ENCODE peak calls at places on chromosomes 6 and 20, in ten cellular contexts. W is tibial artery, S is DND-41, F is stomach, E is ovary, Q is endodermal cell, B is neural progenitor cell, V is endothelial cell of umbilical vein, Z is upper lobe of right lung, N is heart left ventricle. U is an unnamed sample. For H3K4me1, the result is how much of the 10 kb centered on the place peaks cover.

GRCh38 chr6:13407709-13408695 is 79.4 kb downstream of the GFOD1 start:
- DNase-seq in W (no peak), S (no peak), F (peak), E (no peak), Q (no peak), B (no peak), V (no peak), Z (no peak), N (no peak), U (no peak)

GRCh38 chr6:38713812-38714211 is 1.3 kb upstream of the DNAH8 start:
- DNase-seq in W (no peak), S (peak), F (no peak), E (no peak), Q (no peak), B (no peak), V (peak), Z (no peak), N (no peak), U (no peak)

GRCh38 chr20:58895099-58895795 is 42.7 kb downstream of the GNAS start:
- DNase-seq in W (no peak), S (no peak), F (no peak), E (no peak), Q (no peak), B (no peak), V (no peak), Z (no peak), N (no peak), U (no peak)

GRCh38 chr6:28774292-28775051 is 149.3 kb downstream of the TRIM27 start:
- DNase-seq in W (no peak), S (no peak), F (no peak), E (no peak), Q (no peak), B (no peak), V (no peak), Z (no peak), N (no peak), U (no peak)

GRCh38 chr6:46819561-46819960 is 26.4 kb downstream of the MEP1A start:
- DNase-seq in W (no peak), S (no peak), F (no peak), E (no peak), Q (no peak), B (no peak), V (no peak), Z (no peak), N (no peak), U (no peak)

GRCh38 chr6:113457156-113457555 is 400.0 kb upstream of the MARCKS start:
- DNase-seq in W (no peak), S (no peak), F (no peak), E (no peak), Q (no peak), B (no peak), V (peak), Z (no peak), N (no peak), U (no peak)

GRCh38 chr20:41169184-41169690 is 31.9 kb downstream of the PLCG1 start:
- DNase-seq in W (peak), S (no peak), F (no peak), E (no peak), Q (no peak), B (no peak), V (no peak), Z (peak), N (no peak), U (no peak)

GRCh38 chr20:48600470-48600945 is 227.3 kb downstream of the PREX1 start:
- DNase-seq in W (peak), S (no peak), F (no peak), E (peak), Q (no peak), B (no peak), V (no peak), Z (peak), N (no peak), U (no peak)

GRCh38 chr20:57432480-57432873 is 41.3 kb downstream of the RBM38 start:
- DNase-seq in W (no peak), S (no peak), F (no peak), E (no peak), Q (no peak), B (no peak), V (no peak), Z (no peak), N (no peak), U (no peak)
- H3K4me1 ChIP-seq in W (under half), S (under half), F (under half), E (under half), Q (under half), B (under half), V (under half), Z (under half), N (under half), U (under half)

GRCh38 chr6:90401933-90402830 is 105.5 kb upstream of the BACH2 start:
- DNase-seq in W (no peak), S (no peak), F (no peak), E (no peak), Q (no peak), B (no peak), V (no peak), Z (no peak), N (no peak), U (no peak)

GRCh38 chr6:90406957-90407356 is 110.3 kb upstream of the BACH2 start:
- DNase-seq in W (no peak), S (no peak), F (no peak), E (no peak), Q (no peak), B (no peak), V (no peak), Z (no peak), N (no peak), U (no peak)

GRCh38 chr6:90402831-90403192 is 106.2 kb upstream of the BACH2 start:
- DNase-seq in W (no peak), S (no peak), F (no peak), E (no peak), Q (no peak), B (no peak), V (no peak), Z (no peak), N (no peak), U (no peak)

GRCh38 chr6:90406142-90406794 is 109.6 kb upstream of the BACH2 start:
- DNase-seq in W (no peak), S (no peak), F (no peak), E (no peak), Q (no peak), B (no peak), V (no peak), Z (no peak), N (no peak), U (no peak)

GRCh38 chr6:90403489-90404381 is 107.1 kb upstream of the BACH2 start:
- DNase-seq in W (no peak), S (no peak), F (no peak), E (peak), Q (peak), B (peak), V (no peak), Z (no peak), N (no peak), U (no peak)
- TF ChIP-seq CTCF in W (no peak), S (no peak), F (no peak), E (no peak), Q (no peak), B (no peak), V (no peak), Z (no peak), N (no peak), U (no peak)

GRCh38 chr6:44253307-44254101 is 3.8 kb downstream of the SLC35B2 start:
- DNase-seq in W (no peak), S (peak), F (peak), E (no peak), Q (peak), B (peak), V (peak), Z (no peak), N (no peak), U (no peak)

GRCh38 chr6:44255848-44256247 is 1.5 kb downstream of the SLC35B2 start:
- DNase-seq in W (no peak), S (no peak), F (no peak), E (no peak), Q (no peak), B (no peak), V (no peak), Z (no peak), N (no peak), U (no peak)

GRCh38 chr6:44256291-44257006 is 879 bp downstream of the SLC35B2 start:
- DNase-seq in W (no peak), S (no peak), F (peak), E (no peak), Q (no peak), B (no peak), V (no peak), Z (no peak), N (no peak), U (no peak)

GRCh38 chr6:44254957-44255808 is 2.1 kb downstream of the SLC35B2 start:
- DNase-seq in W (no peak), S (peak), F (no peak), E (no peak), Q (peak), B (no peak), V (no peak), Z (no peak), N (no peak), U (no peak)

DNA sequence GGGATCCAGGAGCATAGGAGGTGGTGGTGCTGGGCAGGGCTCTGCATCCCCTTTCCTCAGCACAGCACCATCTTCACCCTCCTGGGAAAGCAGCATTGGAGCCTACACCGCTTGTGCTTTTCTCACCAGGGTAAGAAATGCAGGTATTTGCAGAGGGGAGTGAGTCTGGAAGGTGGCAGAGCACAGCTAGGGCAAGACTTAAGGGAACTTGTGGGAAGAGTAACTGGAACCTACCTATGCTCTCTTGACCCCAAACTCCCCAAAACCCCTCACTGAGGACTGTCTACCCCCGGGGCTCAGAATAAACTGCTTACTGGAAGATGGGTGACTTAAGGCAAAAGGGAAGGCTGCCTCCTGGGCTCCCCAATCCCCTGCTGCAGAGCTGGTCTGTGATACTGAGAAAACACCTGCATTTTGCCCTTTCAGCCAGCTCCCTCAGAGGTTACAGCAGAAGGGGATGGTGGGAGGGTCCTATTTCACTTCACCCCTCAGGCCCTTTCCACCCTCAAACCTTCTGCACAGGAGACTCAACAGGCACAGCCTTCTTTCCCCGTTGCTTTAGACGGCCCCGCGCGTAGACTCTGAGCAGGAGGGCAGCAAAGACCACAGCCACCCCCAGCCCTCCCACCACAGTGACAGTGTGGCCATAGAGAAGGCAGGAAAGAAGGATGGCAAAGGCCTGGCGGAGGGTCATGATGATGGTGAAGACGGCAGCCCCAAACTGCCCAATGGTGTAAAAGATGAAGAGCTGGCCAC is 2.9 kb downstream of the SLC35B2 start:
- DNase-seq in W (no peak), S (no peak), F (no peak), E (no peak), Q (peak), B (no peak), V (no peak), Z (no peak), N (no peak), U (no peak)
- H3K4me1 ChIP-seq in W (under half), S (half or more), F (half or more), E (under half), Q (under half), B (under half), V (under half), Z (under half), N (under half), U (under half)

GRCh38 chr6:32255212-32256153 is 31.6 kb upstream of the NOTCH4 start:
- DNase-seq in W (peak), S (no peak), F (peak), E (peak), Q (peak), B (peak), V (peak), Z (peak), N (peak), U (no peak)
- TF ChIP-seq CTCF in W (peak), S (no peak), F (peak), E (peak), Q (peak), B (peak), V (peak), Z (peak), N (peak), U (peak)

GRCh38 chr6:15008269-15008668 is 237.6 kb upstream of the JARID2 start:
- DNase-seq in W (no peak), S (no peak), F (no peak), E (no peak), Q (no peak), B (no peak), V (no peak), Z (no peak), N (no peak), U (no peak)
- H3K4me1 ChIP-seq in W (under half), S (under half), F (under half), E (under half), Q (under half), B (under half), V (under half), Z (under half), N (under half), U (under half)

GRCh38 chr20:53262294-53262840 is 290.2 kb downstream of the TSHZ2 start:
- DNase-seq in W (no peak), S (no peak), F (no peak), E (no peak), Q (no peak), B (no peak), V (no peak), Z (no peak), N (no peak), U (no peak)
- TF ChIP-seq CTCF in W (no peak), S (no peak), F (no peak), E (no peak), Q (no peak), B (no peak), V (no peak), Z (no peak), N (no peak), U (no peak)

GRCh38 chr20:63150911-63151531 is 64.9 kb downstream of the YTHDF1 start:
- DNase-seq in W (no peak), S (no peak), F (no peak), E (no peak), Q (no peak), B (no peak), V (no peak), Z (no peak), N (no peak), U (no peak)

GRCh38 chr20:63150391-63150898 is 65.5 kb downstream of the YTHDF1 start:
- DNase-seq in W (no peak), S (no peak), F (no peak), E (no peak), Q (no peak), B (no peak), V (no peak), Z (no peak), N (no peak), U (no peak)

GRCh38 chr20:63152322-63153253 is 63.3 kb downstream of the YTHDF1 start:
- DNase-seq in W (no peak), S (no peak), F (no peak), E (no peak), Q (no peak), B (no peak), V (no peak), Z (no peak), N (no peak), U (no peak)

GRCh38 chr20:63153254-63154221 is 62.4 kb downstream of the YTHDF1 start:
- DNase-seq in W (no peak), S (no peak), F (no peak), E (no peak), Q (no peak), B (no peak), V (no peak), Z (no peak), N (no peak), U (no peak)

DNA sequence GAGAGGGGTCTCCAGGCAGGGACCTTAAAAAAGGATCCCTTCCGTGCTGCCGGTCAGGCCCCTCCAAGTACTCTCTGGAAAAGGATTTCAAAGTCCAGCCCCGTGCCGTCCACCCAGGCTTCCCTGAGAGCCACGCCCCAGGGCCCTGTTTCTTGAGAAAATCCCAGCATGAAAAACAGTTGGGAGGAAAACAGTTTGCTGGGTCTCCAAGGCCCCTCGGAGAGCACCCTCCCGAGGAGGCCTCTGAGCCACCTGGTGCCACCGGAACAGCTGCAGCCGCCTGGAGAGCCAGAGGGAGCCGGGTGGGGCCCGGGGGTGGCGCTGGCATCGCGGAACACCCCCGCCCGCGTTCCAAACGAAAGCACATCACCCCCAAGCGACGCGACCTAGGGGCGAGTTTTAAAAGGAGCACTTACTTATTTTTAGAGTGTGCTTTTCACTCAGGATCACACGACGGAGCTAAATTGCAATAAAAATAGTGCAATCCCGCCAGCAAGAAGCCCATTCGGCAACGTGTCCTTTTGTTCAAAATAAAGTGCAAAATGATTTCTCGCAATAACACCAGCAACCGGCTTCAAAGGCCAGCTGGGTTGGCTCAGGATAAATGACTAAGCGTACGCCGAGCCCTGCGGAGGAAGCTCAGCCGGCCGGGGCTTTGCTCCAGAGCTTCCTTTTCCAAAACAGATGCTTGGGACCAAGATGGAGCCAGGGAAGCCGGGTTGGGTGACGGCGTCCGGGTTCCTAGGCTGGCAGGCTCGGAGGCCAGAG is 64.2 kb downstream of the YTHDF1 start:
- DNase-seq in W (no peak), S (no peak), F (no peak), E (peak), Q (no peak), B (no peak), V (no peak), Z (no peak), N (no peak), U (no peak)
- H3K4me1 ChIP-seq in W (under half), S (under half), F (under half), E (under half), Q (under half), B (under half), V (under half), Z (under half), N (under half), U (under half)

GRCh38 chr6:42175860-42176259 is 2.7 kb downstream of the GUCA1A start:
- DNase-seq in W (no peak), S (peak), F (no peak), E (no peak), Q (no peak), B (peak), V (no peak), Z (no peak), N (no peak), U (no peak)
- TF ChIP-seq CTCF in W (no peak), S (peak), F (no peak), E (no peak), Q (peak), B (peak), V (no peak), Z (no peak), N (no peak), U (no peak)

GRCh38 chr20:25251019-25251418 is 3.1 kb downstream of the PYGB start:
- DNase-seq in W (no peak), S (no peak), F (no peak), E (no peak), Q (peak), B (no peak), V (no peak), Z (no peak), N (no peak), U (no peak)
- H3K4me1 ChIP-seq in W (half or more), S (under half), F (half or more), E (under half), Q (under half), B (half or more), V (under half), Z (under half), N (under half), U (under half)